ENCODE peak calls at places on chromosome 1, in four cellular contexts. I, N, G and M are unnamed samples.

GRCh38 chr1:68331117-68331865 is 99.0 kb upstream of the WLS start:
- DNase-seq in I (no peak), N (no peak), G (no peak), M (no peak)

GRCh38 chr1:185821612-185822385 is 87.6 kb downstream of the HMCN1 start:
- DNase-seq in I (peak), N (no peak), G (no peak), M (no peak)

GRCh38 chr1:242873661-242874060 is 349.2 kb upstream of the PLD5 start:
- DNase-seq in I (no peak), N (no peak), G (no peak), M (no peak)

GRCh38 chr1:90314533-90314932 is 319.6 kb downstream of the ZNF326 start:
- DNase-seq in I (no peak), N (no peak), G (no peak), M (no peak)

GRCh38 chr1:198267921-198268320 is 111.1 kb downstream of the NEK7 start:
- DNase-seq in I (no peak), N (no peak), G (no peak), M (no peak)

GRCh38 chr1:161427733-161428516 is 60.2 kb upstream of the CFAP126 start:
- DNase-seq in I (no peak), N (no peak), G (no peak), M (no peak)

GRCh38 chr1:110011527-110012041 is 22.8 kb upstream of the STRIP1 start:
- DNase-seq in I (peak), N (peak), G (no peak), M (peak)

GRCh38 chr1:238419209-238419608 is 528.5 kb upstream of the ZP4 start:
- DNase-seq in I (no peak), N (no peak), G (no peak), M (no peak)

GRCh38 chr1:42403880-42404400 is 23.3 kb downstream of the RIMKLA start:
- DNase-seq in I (no peak), N (no peak), G (no peak), M (no peak)

GRCh38 chr1:31897534-31898100 is 40.6 kb downstream of the PTP4A2 start:
- DNase-seq in I (no peak), N (no peak), G (no peak), M (no peak)

GRCh38 chr1:108541856-108542255 is 18.0 kb upstream of the EEIG2 start:
- DNase-seq in I (no peak), N (no peak), G (no peak), M (no peak)

GRCh38 chr1:166920561-166921475 is 44.8 kb upstream of the TADA1 start:
- DNase-seq in I (peak), N (no peak), G (no peak), M (no peak)

GRCh38 chr1:20399196-20399595 is 86.8 kb downstream of the CAMK2N1 start:
- DNase-seq in I (no peak), N (no peak), G (no peak), M (no peak)

GRCh38 chr1:93399781-93400180 is 48.1 kb upstream of the FNBP1L start:
- DNase-seq in I (no peak), N (no peak), G (no peak), M (no peak)

GRCh38 chr1:46539968-46540367 is 11.5 kb downstream of the KNCN start:
- DNase-seq in I (no peak), N (no peak), G (no peak), M (no peak)

GRCh38 chr1:17731460-17731859 is 23.7 kb upstream of the ACTL8 start:
- DNase-seq in I (peak), N (no peak), G (no peak), M (no peak)

GRCh38 chr1:60171793-60172192 is 98.2 kb upstream of the C1orf87 start:
- DNase-seq in I (no peak), N (no peak), G (no peak), M (no peak)

GRCh38 chr1:183021405-183022201 is 1.6 kb upstream of the LAMC1 start:
- DNase-seq in I (no peak), N (no peak), G (no peak), M (no peak)

GRCh38 chr1:175927944-175928343 is 184.5 kb upstream of the TNR start:
- DNase-seq in I (no peak), N (no peak), G (no peak), M (no peak)

GRCh38 chr1:171904778-171905449 is 63.6 kb downstream of the DNM3 start:
- DNase-seq in I (no peak), N (no peak), G (no peak), M (no peak)